ENCODE peak calls at places on chromosomes 11 and 22, in six cellular contexts. E is GM10248, R is HAP-1, S is activated T-cell treated with anti-CD3 and anti-CD28 coated beads for 1 hour, P is NCI-H1105, K is RKO. W is an unnamed sample.

GRCh38 chr11:60932605-60933346 is 8.5 kb downstream of the TMEM132A start:
- DNase-seq in K (no peak), P (no peak), R (no peak), S (no peak), E (no peak), W (no peak)

GRCh38 chr11:60367009-60367408 is 11.3 kb upstream of the MS4A7 start:
- DNase-seq in K (no peak), R (no peak), S (no peak), E (peak; percentile 80), P (no peak), W (no peak)

GRCh38 chr11:17596711-17597110 is 49.7 kb downstream of the OTOG start:
- DNase-seq in E (no peak), S (no peak), R (peak; percentile 3), K (no peak), P (no peak), W (no peak)

GRCh38 chr22:46049726-46050450 is 72.9 kb upstream of the WNT7B start:
- DNase-seq in K (no peak), R (no peak), P (no peak), S (no peak), E (no peak), W (no peak)

GRCh38 chr11:25734592-25735211 is 597.2 kb upstream of the ANO3 start:
- DNase-seq in S (no peak), P (no peak), K (peak; percentile 56), E (no peak), R (no peak), W (no peak)

GRCh38 chr22:37300551-37301017 is 18.3 kb downstream of the CYTH4 start:
- DNase-seq in R (no peak), S (no peak), E (no peak), K (no peak), P (no peak), W (no peak)

GRCh38 chr11:1556278-1557167 is 15.5 kb downstream of the DUSP8 start:
- DNase-seq in R (no peak), S (no peak), K (no peak), E (no peak), P (no peak), W (no peak)

GRCh38 chr11:3989251-3989650 is 105.3 kb upstream of the RRM1 start:
- DNase-seq in K (no peak), S (no peak), P (no peak), E (no peak), R (no peak), W (no peak)

GRCh38 chr11:94201004-94201465 is 72.4 kb downstream of the PANX1 start:
- DNase-seq in P (no peak), K (peak; percentile 9), E (no peak), S (no peak), R (no peak), W (no peak)

GRCh38 chr11:123579482-123579812 is 75.0 kb downstream of the SCN3B start:
- DNase-seq in R (no peak), E (no peak), K (no peak), S (no peak), P (no peak), W (no peak)

GRCh38 chr22:34214372-34214771 is 294.1 kb upstream of the LARGE1 start:
- DNase-seq in E (no peak), S (no peak), R (no peak), K (no peak), P (no peak), W (no peak)

GRCh38 chr11:29312817-29313216 is 704.0 kb downstream of the KCNA4 start:
- DNase-seq in S (no peak), E (no peak), K (no peak), R (no peak), P (no peak), W (no peak)

GRCh38 chr11:116420770-116421528 is 351.8 kb downstream of the BUD13 start:
- DNase-seq in K (peak; percentile 74), R (no peak), E (no peak), P (no peak), S (no peak), W (no peak)

GRCh38 chr11:28245131-28245530 is 136.9 kb downstream of the METTL15 start:
- DNase-seq in P (no peak), S (no peak), R (no peak), E (no peak), K (no peak), W (no peak)

GRCh38 chr11:72483412-72484186 is 49.3 kb upstream of the CLPB start:
- DNase-seq in P (no peak), R (no peak), S (no peak), E (no peak), K (peak; percentile 56), W (no peak)

GRCh38 chr22:42862045-42862734 is 5.1 kb upstream of the ARFGAP3 start:
- DNase-seq in S (no peak), P (no peak), K (no peak), E (no peak), R (no peak), W (no peak)

GRCh38 chr22:43113516-43114251 is 3.1 kb downstream of the BIK start:
- DNase-seq in E (no peak), R (no peak), K (no peak), P (no peak), S (no peak), W (no peak)

GRCh38 chr22:28019881-28020861 is 101.1 kb upstream of the PITPNB start:
- DNase-seq in S (peak; percentile 49), P (peak; percentile 65), E (peak; percentile 78), K (peak; percentile 29), R (peak; percentile 86), W (peak; percentile 32)

GRCh38 chr11:13440100-13440855 is 22.7 kb downstream of the BTBD10 start:
- DNase-seq in K (peak; percentile 56), E (no peak), P (no peak), S (no peak), R (peak; percentile 40), W (no peak)

GRCh38 chr11:118619444-118620205 is 12.2 kb downstream of the PHLDB1 start:
- DNase-seq in K (peak; percentile 94), E (no peak), R (no peak), S (no peak), P (no peak), W (no peak)

GRCh38 chr11:61609970-61610347 is 29.1 kb upstream of the SYT7 start:
- DNase-seq in P (no peak), S (no peak), R (peak; percentile 35), K (no peak), E (no peak), W (no peak)

GRCh38 chr11:62446091-62446490 is 27.3 kb downstream of the SCGB1A1 start:
- DNase-seq in R (no peak), E (no peak), K (no peak), S (no peak), P (no peak), W (no peak)